ENCODE peak calls at places on chromosomes 7 and 10, in four cellular contexts. B, X, M and E are unnamed samples.

GRCh38 chr7:70307544-70308106 is 709.4 kb downstream of the AUTS2 start:
- DNase-seq in M (no peak), X (peak; percentile 9), B (no peak), E (no peak)

GRCh38 chr7:27046854-27047549 is 48.8 kb downstream of the HOXA1 start:
- DNase-seq in M (peak; percentile 79), X (no peak), B (no peak), E (peak; percentile 80)

GRCh38 chr7:155190608-155191536 is 106.8 kb upstream of the INSIG1 start:
- DNase-seq in X (peak; percentile 39), B (peak; percentile 74), M (peak; percentile 39), E (peak; percentile 73)

GRCh38 chr10:51832652-51833383 is 133.4 kb upstream of the CSTF2T start:
- DNase-seq in X (no peak), M (peak; percentile 100), B (peak; percentile 16), E (peak; percentile 79)

GRCh38 chr10:131068760-131069159 is 242.8 kb downstream of the TCERG1L start:
- DNase-seq in X (no peak), B (no peak), M (no peak), E (no peak)

GRCh38 chr7:42692609-42693008 is 219.3 kb downstream of the C7orf25 start:
- DNase-seq in X (no peak), B (no peak), M (peak; percentile 22), E (peak; percentile 64)

GRCh38 chr7:112211348-112211907 is 4.9 kb downstream of the ZNF277 start:
- DNase-seq in M (peak; percentile 43), B (no peak), X (no peak), E (peak; percentile 71)

GRCh38 chr7:79357101-79357500 is 96.4 kb downstream of the MAGI2 start:
- DNase-seq in B (no peak), X (no peak), M (no peak), E (no peak)

GRCh38 chr7:381211-382117 is 91.5 kb downstream of the FOXL3 start:
- DNase-seq in B (no peak), X (no peak), M (no peak), E (no peak)

GRCh38 chr10:27742195-27742925 is 3.3 kb downstream of the MKX start:
- DNase-seq in M (peak; percentile 75), B (peak; percentile 92), X (peak; percentile 91), E (peak; percentile 97)

GRCh38 chr7:159083698-159084068 is 61.0 kb downstream of the VIPR2 start:
- DNase-seq in M (no peak), B (no peak), X (no peak), E (no peak)

GRCh38 chr7:129831424-129832058 is 121.2 kb downstream of the UBE2H start:
- DNase-seq in M (peak; percentile 76), X (no peak), B (peak; percentile 67), E (peak; percentile 86)

GRCh38 chr7:30348083-30348560 is 63.7 kb downstream of the ZNRF2 start:
- DNase-seq in X (peak; percentile 91), B (no peak), M (peak; percentile 80), E (peak; percentile 95)

GRCh38 chr7:39686261-39686924 is 63.0 kb downstream of the RALA start:
- DNase-seq in X (peak; percentile 16), M (no peak), B (no peak), E (peak; percentile 69)

GRCh38 chr10:103761075-103761920 is 94.1 kb downstream of the SH3PXD2A start:
- DNase-seq in X (no peak), B (no peak), M (peak; percentile 69), E (no peak)

GRCh38 chr7:121102619-121103018 is 114.1 kb downstream of the CPED1 start:
- DNase-seq in B (peak; percentile 7), M (peak; percentile 71), X (no peak), E (no peak)

GRCh38 chr10:92737484-92737883 is 47.7 kb downstream of the HHEX start:
- DNase-seq in B (no peak), M (no peak), X (no peak), E (no peak)

GRCh38 chr7:2954433-2954853 is 89.2 kb downstream of the CARD11 start:
- DNase-seq in X (no peak), M (no peak), B (no peak), E (no peak)

GRCh38 chr10:3829193-3830050 is 44.4 kb upstream of the KLF6 start:
- DNase-seq in M (no peak), B (peak; percentile 33), X (no peak), E (no peak)

GRCh38 chr10:3827266-3827665 is 42.3 kb upstream of the KLF6 start:
- DNase-seq in M (no peak), B (no peak), X (no peak), E (no peak)

GRCh38 chr10:3827768-3828403 is 42.9 kb upstream of the KLF6 start:
- DNase-seq in B (no peak), X (no peak), M (no peak), E (no peak)

GRCh38 chr10:3830946-3831345 is 45.9 kb upstream of the KLF6 start:
- DNase-seq in X (no peak), B (no peak), M (no peak), E (no peak)

DNA sequence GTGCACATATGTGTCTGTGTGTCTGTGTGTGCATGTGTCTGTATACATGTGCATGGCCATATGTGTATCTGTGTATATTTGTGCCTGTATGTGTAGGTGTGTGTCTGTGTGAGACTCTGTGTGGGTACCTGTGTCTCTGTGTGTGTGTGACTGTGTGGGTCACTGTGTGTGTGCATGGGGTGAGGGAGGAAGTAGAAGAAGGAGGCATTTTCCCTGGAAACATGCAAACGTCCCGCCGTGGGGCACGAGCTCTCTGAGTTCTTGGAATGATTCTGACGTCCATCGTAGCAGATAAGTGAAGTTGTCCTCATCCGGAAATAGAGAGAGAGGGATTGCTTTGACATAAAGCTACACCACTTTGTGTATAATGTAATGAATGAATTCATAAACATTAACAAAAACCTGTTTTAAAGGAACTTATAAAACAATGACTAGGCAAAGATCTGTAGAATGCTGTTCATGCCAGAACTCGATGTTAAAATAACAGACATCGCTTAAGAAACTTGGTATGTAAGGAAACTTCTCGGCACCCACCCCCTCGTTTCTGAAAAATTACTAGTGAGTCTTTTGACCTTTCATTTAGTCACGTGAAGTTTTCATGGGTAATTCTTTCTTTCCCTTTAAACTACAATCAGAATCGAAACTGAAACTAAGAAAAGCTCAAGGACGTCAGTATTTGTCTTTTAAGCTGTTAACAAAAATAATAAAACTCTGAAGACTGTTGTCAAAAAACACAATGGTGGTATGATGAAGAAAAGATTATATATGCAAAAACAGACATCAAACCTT is 43.6 kb upstream of the KLF6 start:
- DNase-seq in B (no peak), M (peak; percentile 31), X (peak; percentile 85), E (peak; percentile 84)
- H3K27ac ChIP-seq in B (no peak overlapping the region), M (peak overlapping the region; percentile 37), X (no peak overlapping the region), E (peak overlapping the region; percentile 83)

GRCh38 chr10:71393841-71394475 is 2.8 kb upstream of the CDH23 start:
- DNase-seq in X (no peak), M (no peak), B (no peak), E (no peak)
- TF ChIP-seq EZH2 in X (no peak), M (no peak), B (no peak), E (no peak)

GRCh38 chr7:23472556-23472955 is 2.3 kb upstream of the IGF2BP3 start:
- DNase-seq in B (no peak), M (no peak), X (no peak), E (no peak)
- H3K79me2 ChIP-seq in B (peaks cover 84% of the 10 kb centered on the region), M (peaks cover 31% of the 10 kb centered on the region), X (no peaks in the 10 kb centered on the region), E (peaks cover 20% of the 10 kb centered on the region)

GRCh38 chr10:118953999-118954398 is 75.5 kb upstream of the NANOS1 start:
- DNase-seq in B (no peak), X (no peak), M (no peak), E (no peak)

GRCh38 chr10:118951218-118951617 is 78.3 kb upstream of the NANOS1 start:
- DNase-seq in X (no peak), B (no peak), M (no peak), E (no peak)

GRCh38 chr10:118952493-118953295 is 76.8 kb upstream of the NANOS1 start:
- DNase-seq in X (no peak), M (no peak), B (peak; percentile 0), E (no peak)

GRCh38 chr10:118955531-118956252 is 73.8 kb upstream of the NANOS1 start:
- DNase-seq in M (no peak), X (peak; percentile 54), B (peak; percentile 7), E (no peak)

GRCh38 chr10:118953598-118953997 is 75.9 kb upstream of the NANOS1 start:
- DNase-seq in B (no peak), M (no peak), X (no peak), E (no peak)
- H3K27ac ChIP-seq in B (no peak overlapping the region), M (no peak overlapping the region), X (no peak overlapping the region), E (no peak overlapping the region)

DNA sequence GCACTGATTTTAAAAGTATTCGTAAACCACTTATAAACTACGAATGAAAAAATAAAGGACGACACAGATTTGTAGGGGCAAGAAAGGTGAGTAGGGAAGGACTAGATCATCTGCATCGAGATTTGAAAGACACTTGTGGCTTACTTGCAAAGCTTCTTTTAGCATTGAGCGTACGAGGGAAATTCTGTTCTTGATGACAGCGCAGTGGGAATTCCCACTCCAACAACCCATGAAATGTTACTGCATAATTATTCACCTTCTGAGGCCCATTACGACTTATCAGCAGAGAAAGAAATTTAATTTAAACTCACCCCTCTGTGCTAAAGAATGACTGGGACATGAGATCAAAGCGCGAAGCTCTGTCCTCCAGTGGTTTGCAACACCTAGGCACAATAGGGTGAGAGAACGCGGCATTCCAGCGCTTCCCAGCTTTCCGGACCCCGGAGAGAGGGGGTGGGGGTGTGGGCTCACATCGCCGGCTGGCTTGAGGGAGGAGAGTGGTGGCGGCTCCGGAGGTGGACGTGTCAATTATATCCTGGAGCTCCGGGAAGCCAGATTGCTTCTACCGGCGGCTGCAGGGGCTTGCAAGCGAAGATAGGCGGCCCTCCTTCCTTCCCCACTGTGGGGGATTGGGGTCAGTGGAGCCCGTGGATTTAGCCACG is 10.3 kb downstream of the SP8 start:
- DNase-seq in B (peak; percentile 82), M (no peak), X (no peak), E (no peak)
- TF ChIP-seq EZH2 in B (no peak), M (no peak), X (no peak), E (no peak)

GRCh38 chr7:73679709-73680108 is 3.5 kb downstream of the DNAJC30 start:
- DNase-seq in B (no peak), X (no peak), M (no peak), E (no peak)

GRCh38 chr7:73681031-73681430 is 2.2 kb downstream of the DNAJC30 start:
- DNase-seq in X (no peak), M (peak; percentile 65), B (no peak), E (peak; percentile 86)

GRCh38 chr7:73682745-73683055 is 553 bp downstream of the DNAJC30 start:
- DNase-seq in X (no peak), M (no peak), B (peak; percentile 33), E (no peak)

GRCh38 chr7:73678862-73679261 is 4.4 kb downstream of the DNAJC30 start:
- DNase-seq in B (no peak), M (no peak), X (no peak), E (no peak)

GRCh38 chr7:73680501-73680900 is 2.8 kb downstream of the DNAJC30 start:
- DNase-seq in B (no peak), M (no peak), X (no peak), E (no peak)
- H3K79me2 ChIP-seq in B (peaks cover 54% of the 10 kb centered on the region), M (peaks cover 71% of the 10 kb centered on the region), X (peaks cover 64% of the 10 kb centered on the region), E (peaks cover 64% of the 10 kb centered on the region)